ENCODE peak calls at places on chromosome 16, in ten cellular contexts. One of them, this sample, is unnamed.

GRCh38 chr16:86142801-86143236 is 243.9 kb downstream of the IRF8 start:
- DNase-seq in activated CD4-positive, CD25-positive, alpha-beta regulatory T cell: no peak
- DNase-seq in GM18507: no peak
- DNase-seq in NCI-H2081: no peak
- DNase-seq in uterus: no peak
- DNase-seq in substantia nigra: no peak
- DNase-seq in NCI-H345: no peak
- DNase-seq in AML-193: no peak
- DNase-seq in memory B cell: no peak
- DNase-seq in H9: no peak
- DNase-seq in this sample: no peak

GRCh38 chr16:11612110-11612981 is 25.6 kb upstream of the LITAF start:
- DNase-seq in activated CD4-positive, CD25-positive, alpha-beta regulatory T cell: no peak
- DNase-seq in GM18507: no peak
- DNase-seq in NCI-H2081: no peak
- DNase-seq in uterus: no peak
- DNase-seq in substantia nigra: no peak
- DNase-seq in NCI-H345: no peak
- DNase-seq in AML-193: peak
- DNase-seq in memory B cell: no peak
- DNase-seq in H9: no peak
- DNase-seq in this sample: no peak

GRCh38 chr16:10558746-10559641 is 21.4 kb downstream of the EMP2 start:
- DNase-seq in activated CD4-positive, CD25-positive, alpha-beta regulatory T cell: no peak
- DNase-seq in GM18507: no peak
- DNase-seq in NCI-H2081: no peak
- DNase-seq in uterus: peak
- DNase-seq in substantia nigra: peak
- DNase-seq in NCI-H345: no peak
- DNase-seq in AML-193: no peak
- DNase-seq in memory B cell: no peak
- DNase-seq in H9: no peak
- DNase-seq in this sample: no peak

GRCh38 chr16:88428616-88429386 is 24.3 kb upstream of the ZFPM1 start:
- DNase-seq in activated CD4-positive, CD25-positive, alpha-beta regulatory T cell: no peak
- DNase-seq in GM18507: no peak
- DNase-seq in NCI-H2081: no peak
- DNase-seq in uterus: no peak
- DNase-seq in substantia nigra: no peak
- DNase-seq in NCI-H345: no peak
- DNase-seq in AML-193: no peak
- DNase-seq in memory B cell: no peak
- DNase-seq in H9: no peak
- DNase-seq in this sample: no peak

GRCh38 chr16:82700541-82701240 is 73.9 kb downstream of the CDH13 start:
- DNase-seq in activated CD4-positive, CD25-positive, alpha-beta regulatory T cell: no peak
- DNase-seq in GM18507: no peak
- DNase-seq in NCI-H2081: no peak
- DNase-seq in uterus: no peak
- DNase-seq in substantia nigra: no peak
- DNase-seq in NCI-H345: no peak
- DNase-seq in AML-193: no peak
- DNase-seq in memory B cell: no peak
- DNase-seq in H9: no peak
- DNase-seq in this sample: no peak

GRCh38 chr16:75244844-75245758 is 6.3 kb downstream of the BCAR1 start:
- DNase-seq in activated CD4-positive, CD25-positive, alpha-beta regulatory T cell: no peak
- DNase-seq in GM18507: no peak
- DNase-seq in NCI-H2081: no peak
- DNase-seq in uterus: peak
- DNase-seq in substantia nigra: peak
- DNase-seq in NCI-H345: no peak
- DNase-seq in AML-193: no peak
- DNase-seq in memory B cell: no peak
- DNase-seq in H9: peak
- DNase-seq in this sample: no peak

GRCh38 chr16:22323998-22324786 is 27.0 kb downstream of the POLR3E start:
- DNase-seq in activated CD4-positive, CD25-positive, alpha-beta regulatory T cell: no peak
- DNase-seq in GM18507: no peak
- DNase-seq in NCI-H2081: no peak
- DNase-seq in uterus: no peak
- DNase-seq in substantia nigra: no peak
- DNase-seq in NCI-H345: no peak
- DNase-seq in AML-193: no peak
- DNase-seq in memory B cell: no peak
- DNase-seq in H9: no peak
- DNase-seq in this sample: no peak

GRCh38 chr16:2532494-2533141 is 1.4 kb upstream of the CEMP1 start:
- DNase-seq in activated CD4-positive, CD25-positive, alpha-beta regulatory T cell: peak
- DNase-seq in GM18507: no peak
- DNase-seq in NCI-H2081: peak
- DNase-seq in uterus: peak
- DNase-seq in substantia nigra: no peak
- DNase-seq in NCI-H345: peak
- DNase-seq in AML-193: peak
- DNase-seq in memory B cell: peak
- DNase-seq in H9: peak
- DNase-seq in this sample: no peak

GRCh38 chr16:56793504-56793903 is 63.6 kb downstream of the NUP93 start:
- DNase-seq in activated CD4-positive, CD25-positive, alpha-beta regulatory T cell: no peak
- DNase-seq in GM18507: no peak
- DNase-seq in NCI-H2081: no peak
- DNase-seq in uterus: no peak
- DNase-seq in substantia nigra: no peak
- DNase-seq in NCI-H345: no peak
- DNase-seq in AML-193: peak
- DNase-seq in memory B cell: no peak
- DNase-seq in H9: no peak
- DNase-seq in this sample: no peak

GRCh38 chr16:1830213-1830612 is 3.2 kb downstream of the FAHD1 start:
- DNase-seq in activated CD4-positive, CD25-positive, alpha-beta regulatory T cell: no peak
- DNase-seq in GM18507: no peak
- DNase-seq in NCI-H2081: no peak
- DNase-seq in uterus: no peak
- DNase-seq in substantia nigra: no peak
- DNase-seq in NCI-H345: no peak
- DNase-seq in AML-193: no peak
- DNase-seq in memory B cell: no peak
- DNase-seq in H9: no peak
- DNase-seq in this sample: no peak

GRCh38 chr16:48609453-48610023 is 442 bp downstream of the N4BP1 start:
- DNase-seq in activated CD4-positive, CD25-positive, alpha-beta regulatory T cell: peak
- DNase-seq in GM18507: no peak
- DNase-seq in NCI-H2081: peak
- DNase-seq in uterus: no peak
- DNase-seq in substantia nigra: no peak
- DNase-seq in NCI-H345: peak
- DNase-seq in AML-193: no peak
- DNase-seq in memory B cell: no peak
- DNase-seq in H9: peak
- DNase-seq in this sample: no peak

GRCh38 chr16:19090916-19091315 is 22.8 kb upstream of the ITPRIPL2 start:
- DNase-seq in activated CD4-positive, CD25-positive, alpha-beta regulatory T cell: no peak
- DNase-seq in GM18507: no peak
- DNase-seq in NCI-H2081: no peak
- DNase-seq in uterus: no peak
- DNase-seq in substantia nigra: no peak
- DNase-seq in NCI-H345: no peak
- DNase-seq in AML-193: no peak
- DNase-seq in memory B cell: no peak
- DNase-seq in H9: no peak
- DNase-seq in this sample: no peak

GRCh38 chr16:10525214-10525825 is 55.1 kb downstream of the EMP2 start:
- DNase-seq in activated CD4-positive, CD25-positive, alpha-beta regulatory T cell: no peak
- DNase-seq in GM18507: no peak
- DNase-seq in NCI-H2081: no peak
- DNase-seq in uterus: no peak
- DNase-seq in substantia nigra: no peak
- DNase-seq in NCI-H345: no peak
- DNase-seq in AML-193: no peak
- DNase-seq in memory B cell: no peak
- DNase-seq in H9: no peak
- DNase-seq in this sample: no peak

GRCh38 chr16:83743720-83744119 is 64.1 kb upstream of the HSBP1 start:
- DNase-seq in activated CD4-positive, CD25-positive, alpha-beta regulatory T cell: no peak
- DNase-seq in GM18507: no peak
- DNase-seq in NCI-H2081: no peak
- DNase-seq in uterus: no peak
- DNase-seq in substantia nigra: no peak
- DNase-seq in NCI-H345: no peak
- DNase-seq in AML-193: no peak
- DNase-seq in memory B cell: no peak
- DNase-seq in H9: no peak
- DNase-seq in this sample: no peak

GRCh38 chr16:31099860-31100638 is 5.5 kb upstream of the VKORC1 start:
- DNase-seq in activated CD4-positive, CD25-positive, alpha-beta regulatory T cell: no peak
- DNase-seq in GM18507: no peak
- DNase-seq in NCI-H2081: no peak
- DNase-seq in uterus: no peak
- DNase-seq in substantia nigra: no peak
- DNase-seq in NCI-H345: peak
- DNase-seq in AML-193: no peak
- DNase-seq in memory B cell: no peak
- DNase-seq in H9: no peak
- DNase-seq in this sample: no peak

GRCh38 chr16:14050297-14051027 is 20.7 kb upstream of the MRTFB start:
- DNase-seq in activated CD4-positive, CD25-positive, alpha-beta regulatory T cell: no peak
- DNase-seq in GM18507: no peak
- DNase-seq in NCI-H2081: no peak
- DNase-seq in uterus: no peak
- DNase-seq in substantia nigra: no peak
- DNase-seq in NCI-H345: no peak
- DNase-seq in AML-193: no peak
- DNase-seq in memory B cell: no peak
- DNase-seq in H9: peak
- DNase-seq in this sample: no peak

GRCh38 chr16:89925596-89926079 is 2.5 kb downstream of the TUBB3 start:
- DNase-seq in activated CD4-positive, CD25-positive, alpha-beta regulatory T cell: no peak
- DNase-seq in GM18507: no peak
- DNase-seq in NCI-H2081: no peak
- DNase-seq in uterus: no peak
- DNase-seq in substantia nigra: no peak
- DNase-seq in NCI-H345: peak
- DNase-seq in AML-193: no peak
- DNase-seq in memory B cell: no peak
- DNase-seq in H9: no peak
- DNase-seq in this sample: no peak

GRCh38 chr16:77759821-77760220 is 28.5 kb upstream of the VAT1L start:
- DNase-seq in activated CD4-positive, CD25-positive, alpha-beta regulatory T cell: no peak
- DNase-seq in GM18507: no peak
- DNase-seq in NCI-H2081: no peak
- DNase-seq in uterus: no peak
- DNase-seq in substantia nigra: no peak
- DNase-seq in NCI-H345: no peak
- DNase-seq in AML-193: no peak
- DNase-seq in memory B cell: no peak
- DNase-seq in H9: no peak
- DNase-seq in this sample: no peak

GRCh38 chr16:29807426-29808218 is 1.3 kb downstream of the MAZ start:
- DNase-seq in activated CD4-positive, CD25-positive, alpha-beta regulatory T cell: peak
- DNase-seq in GM18507: no peak
- DNase-seq in NCI-H2081: peak
- DNase-seq in uterus: peak
- DNase-seq in substantia nigra: peak
- DNase-seq in NCI-H345: peak
- DNase-seq in AML-193: peak
- DNase-seq in memory B cell: peak
- DNase-seq in H9: peak
- DNase-seq in this sample: peak

GRCh38 chr16:48057085-48057484 is 98.7 kb downstream of the ABCC12 start:
- DNase-seq in activated CD4-positive, CD25-positive, alpha-beta regulatory T cell: no peak
- DNase-seq in GM18507: no peak
- DNase-seq in NCI-H2081: no peak
- DNase-seq in uterus: no peak
- DNase-seq in substantia nigra: no peak
- DNase-seq in NCI-H345: no peak
- DNase-seq in AML-193: no peak
- DNase-seq in memory B cell: no peak
- DNase-seq in H9: no peak
- DNase-seq in this sample: no peak

GRCh38 chr16:58028541-58029070 is 3.1 kb downstream of the MMP15 start:
- DNase-seq in activated CD4-positive, CD25-positive, alpha-beta regulatory T cell: no peak
- DNase-seq in GM18507: no peak
- DNase-seq in NCI-H2081: no peak
- DNase-seq in uterus: no peak
- DNase-seq in substantia nigra: no peak
- DNase-seq in NCI-H345: no peak
- DNase-seq in AML-193: no peak
- DNase-seq in memory B cell: no peak
- DNase-seq in H9: peak
- DNase-seq in this sample: no peak

GRCh38 chr16:27330542-27330941 is 16.8 kb downstream of the IL4R start:
- DNase-seq in activated CD4-positive, CD25-positive, alpha-beta regulatory T cell: no peak
- DNase-seq in GM18507: no peak
- DNase-seq in NCI-H2081: no peak
- DNase-seq in uterus: peak
- DNase-seq in substantia nigra: no peak
- DNase-seq in NCI-H345: no peak
- DNase-seq in AML-193: no peak
- DNase-seq in memory B cell: no peak
- DNase-seq in H9: no peak
- DNase-seq in this sample: no peak

GRCh38 chr16:85424260-85425060 is 188.7 kb upstream of the GSE1 start:
- DNase-seq in activated CD4-positive, CD25-positive, alpha-beta regulatory T cell: no peak
- DNase-seq in GM18507: no peak
- DNase-seq in NCI-H2081: no peak
- DNase-seq in uterus: no peak
- DNase-seq in substantia nigra: no peak
- DNase-seq in NCI-H345: peak
- DNase-seq in AML-193: no peak
- DNase-seq in memory B cell: no peak
- DNase-seq in H9: no peak
- DNase-seq in this sample: no peak

GRCh38 chr16:79874391-79874790 is 273.9 kb upstream of the MAF start:
- DNase-seq in activated CD4-positive, CD25-positive, alpha-beta regulatory T cell: no peak
- DNase-seq in GM18507: no peak
- DNase-seq in NCI-H2081: no peak
- DNase-seq in uterus: no peak
- DNase-seq in substantia nigra: no peak
- DNase-seq in NCI-H345: no peak
- DNase-seq in AML-193: no peak
- DNase-seq in memory B cell: no peak
- DNase-seq in H9: no peak
- DNase-seq in this sample: no peak

GRCh38 chr16:48537909-48538745 is 71.9 kb downstream of the N4BP1 start:
- DNase-seq in activated CD4-positive, CD25-positive, alpha-beta regulatory T cell: no peak
- DNase-seq in GM18507: no peak
- DNase-seq in NCI-H2081: no peak
- DNase-seq in uterus: peak
- DNase-seq in substantia nigra: no peak
- DNase-seq in NCI-H345: no peak
- DNase-seq in AML-193: no peak
- DNase-seq in memory B cell: no peak
- DNase-seq in H9: no peak
- DNase-seq in this sample: no peak

GRCh38 chr16:14196539-14196938 is 125.4 kb downstream of the MRTFB start:
- DNase-seq in activated CD4-positive, CD25-positive, alpha-beta regulatory T cell: no peak
- DNase-seq in GM18507: no peak
- DNase-seq in NCI-H2081: no peak
- DNase-seq in uterus: no peak
- DNase-seq in substantia nigra: no peak
- DNase-seq in NCI-H345: no peak
- DNase-seq in AML-193: no peak
- DNase-seq in memory B cell: no peak
- DNase-seq in H9: no peak
- DNase-seq in this sample: no peak

GRCh38 chr16:3718019-3718391 is 681 bp upstream of the TRAP1 start:
- DNase-seq in activated CD4-positive, CD25-positive, alpha-beta regulatory T cell: no peak
- DNase-seq in GM18507: no peak
- DNase-seq in NCI-H2081: no peak
- DNase-seq in uterus: no peak
- DNase-seq in substantia nigra: no peak
- DNase-seq in NCI-H345: no peak
- DNase-seq in AML-193: no peak
- DNase-seq in memory B cell: no peak
- DNase-seq in H9: no peak
- DNase-seq in this sample: no peak

GRCh38 chr16:80526418-80527061 is 14.3 kb upstream of the DYNLRB2 start:
- DNase-seq in activated CD4-positive, CD25-positive, alpha-beta regulatory T cell: peak
- DNase-seq in GM18507: peak
- DNase-seq in NCI-H2081: peak
- DNase-seq in uterus: peak
- DNase-seq in substantia nigra: no peak
- DNase-seq in NCI-H345: peak
- DNase-seq in AML-193: peak
- DNase-seq in memory B cell: peak
- DNase-seq in H9: peak
- DNase-seq in this sample: peak

This sample was measured in activated T-helper 1 cell treated with anti-CD3 and anti-CD28 coated beads, Interleukin-2, amount 50 U/mL, for 16 hours.